ENCODE peak calls at places on chromosomes 6 and 20, in five cellular contexts. U is psoas muscle, L is uterus, G is heart right ventricle, H is mesendoderm. F is an unnamed sample. For H3K4me1, the result is how much of the 10 kb centered on the place peaks cover.

GRCh38 chr20:58071500-58071804 is 157.0 kb downstream of the ANKRD60 start:
- DNase-seq in U (no peak), L (no peak), G (no peak), H (no peak), F (no peak)

GRCh38 chr6:148770408-148771211 is 23.8 kb downstream of the UST start:
- DNase-seq in U (no peak), L (no peak), G (no peak), H (no peak), F (no peak)

GRCh38 chr6:31197559-31198305 is 27.2 kb upstream of the POU5F1 start:
- DNase-seq in U (peak), L (peak), G (peak), H (peak), F (peak)

GRCh38 chr6:155201461-155202226 is 62.2 kb upstream of the CLDN20 start:
- DNase-seq in U (no peak), L (no peak), G (no peak), H (no peak), F (no peak)

GRCh38 chr20:37503256-37503927 is 17.7 kb upstream of the NNAT start:
- DNase-seq in U (no peak), L (no peak), G (no peak), H (no peak), F (no peak)

GRCh38 chr6:21309791-21310190 is 283.8 kb upstream of the SOX4 start:
- DNase-seq in U (no peak), L (no peak), G (no peak), H (no peak), F (no peak)

GRCh38 chr6:130381012-130381411 is 15.2 kb downstream of the TMEM200A start:
- DNase-seq in U (no peak), L (no peak), G (no peak), H (no peak), F (no peak)

GRCh38 chr6:82681119-82681714 is 317.6 kb downstream of the TPBG start:
- DNase-seq in U (no peak), L (no peak), G (no peak), H (no peak), F (no peak)

GRCh38 chr6:52566853-52567279 is 10.0 kb downstream of the TRAM2 start:
- DNase-seq in U (no peak), L (no peak), G (no peak), H (peak), F (peak)

GRCh38 chr6:36432151-36432633 is 10.5 kb downstream of the PXT1 start:
- DNase-seq in U (no peak), L (no peak), G (no peak), H (peak), F (no peak)

GRCh38 chr6:158698876-158699440 is 49.1 kb downstream of the SYTL3 start:
- DNase-seq in U (no peak), L (no peak), G (no peak), H (no peak), F (no peak)

GRCh38 chr6:75870389-75870788 is 121.3 kb downstream of the MYO6 start:
- DNase-seq in U (no peak), L (no peak), G (no peak), H (no peak), F (no peak)

GRCh38 chr6:111121789-111122350 is 34.6 kb downstream of the SLC16A10 start:
- DNase-seq in U (peak), L (no peak), G (no peak), H (no peak), F (no peak)

GRCh38 chr20:63519765-63520593 is 586 bp upstream of the PPDPF start:
- DNase-seq in U (peak), L (peak), G (peak), H (no peak), F (peak)

GRCh38 chr6:1871936-1872335 is 262.2 kb downstream of the FOXC1 start:
- DNase-seq in U (no peak), L (no peak), G (peak), H (peak), F (no peak)

GRCh38 chr20:48600470-48600945 is 227.3 kb downstream of the PREX1 start:
- DNase-seq in U (peak), L (no peak), G (no peak), H (no peak), F (no peak)

GRCh38 chr6:3209114-3210023 is 18.1 kb downstream of the TUBB2B start:
- DNase-seq in U (peak), L (peak), G (no peak), H (peak), F (no peak)

GRCh38 chr6:70547313-70547712 is 19.4 kb upstream of the SDHAF4 start:
- DNase-seq in U (no peak), L (no peak), G (no peak), H (peak), F (no peak)

GRCh38 chr20:8693709-8694108 is 375.2 kb upstream of the PLCB4 start:
- DNase-seq in U (no peak), L (no peak), G (no peak), H (no peak), F (no peak)

GRCh38 chr20:32780749-32781402 is 18.7 kb downstream of the DNMT3B start:
- DNase-seq in U (no peak), L (no peak), G (no peak), H (peak), F (no peak)

GRCh38 chr6:170257376-170257775 is 33.5 kb downstream of the DLL1 start:
- DNase-seq in U (no peak), L (no peak), G (no peak), H (no peak), F (peak)

GRCh38 chr6:16257999-16258708 is 19.8 kb downstream of the GMPR start:
- DNase-seq in U (no peak), L (peak), G (peak), H (peak), F (no peak)

GRCh38 chr20:24961384-24962181 is 12.5 kb downstream of the CST7 start:
- DNase-seq in U (no peak), L (no peak), G (no peak), H (no peak), F (no peak)

GRCh38 chr6:12962529-12962928 is 246.0 kb downstream of the PHACTR1 start:
- DNase-seq in U (no peak), L (no peak), G (no peak), H (no peak), F (no peak)

GRCh38 chr20:2800590-2801458 is at the start of gene CPXM1:
- DNase-seq in U (no peak), L (no peak), G (no peak), H (peak), F (peak)

GRCh38 chr6:104936766-104937535 is 20.0 kb upstream of the LIN28B start:
- DNase-seq in U (no peak), L (no peak), G (no peak), H (no peak), F (no peak)

GRCh38 chr6:34020278-34020677 is 125.6 kb downstream of the GRM4 start:
- DNase-seq in U (no peak), L (no peak), G (no peak), H (no peak), F (peak)

DNA sequence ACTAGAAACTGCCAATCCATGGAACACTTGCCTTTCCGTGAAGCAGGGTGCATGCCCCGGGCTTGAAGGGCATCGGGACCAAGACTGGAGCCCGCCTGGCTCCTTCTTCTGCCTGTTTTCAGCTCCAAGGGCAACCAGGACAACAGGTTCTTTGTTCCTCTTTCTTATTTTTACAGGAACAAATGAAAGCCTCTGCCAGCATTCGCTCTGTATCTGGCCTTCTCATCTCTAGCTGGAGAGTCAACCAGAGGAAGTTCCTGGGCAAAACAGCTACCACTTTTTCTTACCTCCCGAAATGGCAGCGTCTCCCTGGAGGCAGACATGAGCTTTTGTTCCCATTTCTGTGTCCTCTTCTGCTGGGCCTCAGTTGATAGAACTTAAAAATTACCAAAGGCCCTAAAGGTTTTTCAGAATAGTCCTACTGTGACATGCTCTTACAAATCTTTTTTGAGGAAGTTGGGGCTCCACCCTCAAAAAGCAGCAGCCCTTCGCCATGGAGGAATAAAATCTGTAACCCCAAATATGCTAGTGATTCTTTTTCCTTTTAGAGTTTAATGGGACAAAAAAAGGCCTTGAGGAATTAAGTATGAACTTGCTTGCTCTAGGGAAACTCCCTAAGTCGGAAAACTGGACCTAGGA is 74.0 kb upstream of the NAA20 start:
- DNase-seq in U (no peak), L (no peak), G (no peak), H (no peak), F (no peak)
- H3K4me1 ChIP-seq in U (under half), L (under half), G (half or more), H (under half), F (under half)

GRCh38 chr6:147301070-147301469 is 96.9 kb downstream of the STXBP5 start:
- DNase-seq in U (no peak), L (no peak), G (no peak), H (no peak), F (no peak)
- H3K4me1 ChIP-seq in U (under half), L (under half), G (under half), H (under half), F (under half)

GRCh38 chr6:135534773-135535380 is 37.3 kb upstream of the AHI1 start:
- DNase-seq in U (no peak), L (no peak), G (no peak), H (no peak), F (no peak)
- H3K4me1 ChIP-seq in U (under half), L (under half), G (under half), H (under half), F (under half)

GRCh38 chr6:136087986-136088385 is 162.1 kb downstream of the MTFR2 start:
- DNase-seq in U (no peak), L (no peak), G (no peak), H (no peak), F (no peak)

GRCh38 chr6:136085370-136086115 is 164.6 kb downstream of the MTFR2 start:
- DNase-seq in U (no peak), L (no peak), G (no peak), H (no peak), F (no peak)

GRCh38 chr6:136084403-136084802 is 165.7 kb downstream of the MTFR2 start:
- DNase-seq in U (no peak), L (no peak), G (no peak), H (no peak), F (no peak)

GRCh38 chr6:136088693-136089092 is 161.4 kb downstream of the MTFR2 start:
- DNase-seq in U (no peak), L (no peak), G (no peak), H (no peak), F (no peak)

GRCh38 chr6:136086686-136087085 is 163.4 kb downstream of the MTFR2 start:
- DNase-seq in U (peak), L (no peak), G (no peak), H (no peak), F (no peak)
- H3K4me1 ChIP-seq in U (under half), L (under half), G (under half), H (under half), F (under half)

GRCh38 chr20:44273231-44274215 is 26.4 kb downstream of the GDAP1L1 start:
- DNase-seq in U (no peak), L (no peak), G (no peak), H (no peak), F (peak)
- H3K4me1 ChIP-seq in U (under half), L (under half), G (under half), H (under half), F (under half)

DNA sequence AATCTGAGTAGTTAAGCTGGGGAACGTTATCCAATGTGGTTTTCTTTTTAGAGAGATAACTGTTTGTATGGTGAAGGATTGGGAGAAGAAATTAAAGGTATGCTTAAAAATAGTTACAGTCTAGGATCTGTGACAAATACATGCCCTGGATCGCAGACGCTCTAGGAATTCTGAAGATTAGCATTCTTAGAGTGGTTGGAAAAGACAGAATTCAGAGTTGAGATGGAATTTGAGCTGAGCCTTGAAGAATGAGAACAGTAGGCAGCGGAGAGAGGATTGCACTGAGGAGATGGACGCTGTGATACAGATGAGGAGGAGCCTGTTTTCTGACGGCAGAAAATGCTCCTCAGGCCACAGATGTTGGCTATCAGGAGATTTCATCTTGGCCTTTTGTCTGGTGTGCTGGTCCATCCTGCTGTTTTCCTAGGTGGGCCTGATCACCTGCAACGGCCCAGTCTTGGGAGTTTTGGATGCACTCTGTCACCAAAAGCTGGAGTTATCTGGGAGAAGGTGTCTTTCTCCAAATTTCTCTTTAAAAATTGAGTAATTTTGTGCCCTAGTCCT is 48.3 kb upstream of the KIF25 start:
- DNase-seq in U (no peak), L (no peak), G (no peak), H (no peak), F (no peak)
- H3K4me1 ChIP-seq in U (under half), L (under half), G (under half), H (under half), F (under half)

DNA sequence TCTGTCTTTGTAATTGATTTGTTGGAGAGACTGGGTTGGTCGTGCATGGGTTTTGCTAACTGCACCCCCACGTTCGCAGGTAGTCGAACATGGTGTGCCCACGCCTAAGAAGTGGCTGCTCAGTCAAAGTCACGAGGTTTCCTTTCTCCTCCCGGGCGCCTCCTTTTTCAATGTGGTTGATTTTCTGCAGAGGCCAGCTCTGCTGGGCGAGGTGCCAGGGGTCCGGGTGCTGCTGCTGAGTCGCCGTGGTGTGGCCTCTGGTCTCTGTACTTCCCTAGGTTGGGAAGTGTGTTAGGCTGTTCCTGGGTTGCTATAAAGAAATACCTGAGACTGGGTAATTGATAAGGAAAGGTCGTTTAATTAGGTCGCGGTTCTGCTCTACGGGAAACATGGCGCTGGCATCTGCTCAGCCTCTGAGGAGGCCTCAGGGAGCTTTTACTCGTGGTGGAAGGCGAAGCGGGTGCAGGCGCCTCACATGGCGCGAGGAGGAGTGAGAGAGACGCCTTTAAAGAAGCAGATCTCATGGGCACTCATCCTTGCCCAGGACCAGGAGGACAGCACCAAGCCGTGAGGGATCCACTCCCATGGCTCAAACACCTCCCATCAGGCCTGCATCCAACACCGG is 14.1 kb downstream of the OSBPL2 start:
- DNase-seq in U (no peak), L (no peak), G (no peak), H (no peak), F (no peak)
- H3K4me1 ChIP-seq in U (under half), L (under half), G (under half), H (under half), F (under half)

GRCh38 chr6:133964702-133965101 is 11.7 kb downstream of the TBPL1 start:
- DNase-seq in U (no peak), L (no peak), G (no peak), H (no peak), F (no peak)

GRCh38 chr6:133966654-133967300 is 13.8 kb downstream of the TBPL1 start:
- DNase-seq in U (no peak), L (no peak), G (no peak), H (no peak), F (no peak)

GRCh38 chr6:133969285-133969946 is 16.4 kb downstream of the TBPL1 start:
- DNase-seq in U (no peak), L (no peak), G (no peak), H (no peak), F (no peak)

GRCh38 chr6:133964052-133964451 is 11.0 kb downstream of the TBPL1 start:
- DNase-seq in U (no peak), L (no peak), G (no peak), H (no peak), F (no peak)

DNA sequence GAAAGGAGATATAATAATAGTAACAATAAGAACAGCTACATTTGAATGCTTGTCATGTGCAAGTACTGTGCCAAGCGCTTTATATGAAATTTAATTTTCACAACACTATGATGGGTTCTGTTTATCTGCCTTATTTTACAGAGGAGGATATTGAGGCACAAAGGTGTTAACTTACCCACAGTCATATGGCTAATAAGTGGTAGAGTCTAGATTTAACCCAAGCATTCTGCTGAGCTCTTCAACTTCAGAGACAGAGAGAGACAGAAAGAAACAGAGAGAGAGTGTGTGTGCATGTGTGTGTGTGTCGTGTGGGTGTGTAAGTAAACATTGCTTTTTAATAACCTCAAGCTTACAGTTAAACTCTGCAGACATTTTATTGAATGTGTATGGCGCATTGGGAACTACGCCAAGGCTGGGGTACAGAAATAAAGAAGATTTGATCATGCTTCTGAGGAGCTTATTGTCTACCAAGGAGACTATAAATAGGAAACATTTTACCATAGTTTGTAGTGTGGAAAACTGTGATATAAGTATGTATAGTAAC is 12.9 kb downstream of the TBPL1 start:
- DNase-seq in U (no peak), L (no peak), G (no peak), H (no peak), F (no peak)
- H3K4me1 ChIP-seq in U (under half), L (under half), G (under half), H (under half), F (under half)

DNA sequence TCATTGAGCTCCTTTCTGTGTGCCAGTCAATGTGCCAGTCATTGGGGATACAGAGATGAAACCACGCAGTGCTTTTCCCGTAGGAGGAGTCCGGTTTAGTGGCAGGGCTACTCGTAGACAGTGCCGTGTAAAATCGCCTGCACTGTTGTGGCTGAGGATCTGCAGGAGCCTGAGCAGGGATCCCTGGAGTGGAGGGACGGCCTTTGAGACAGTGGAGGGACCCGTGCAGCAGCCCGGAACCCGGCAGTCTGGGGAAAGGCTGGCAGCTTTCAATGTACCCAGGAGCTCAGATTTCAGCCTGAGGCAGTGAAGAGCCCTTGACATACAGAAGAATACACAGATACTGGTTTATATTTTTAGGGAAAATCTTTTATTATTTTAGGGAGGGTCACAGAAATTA is 203.3 kb downstream of the ARID1B start:
- DNase-seq in U (no peak), L (no peak), G (no peak), H (peak), F (no peak)
- H3K4me1 ChIP-seq in U (half or more), L (under half), G (half or more), H (under half), F (under half)

F was measured in aorta.